ENCODE peak calls at places on chromosomes 5 and 9, in nine cellular contexts. D is endodermal cell, A is uterus, B is DND-41, P is HL-60, I is IMR-90, Y is ascending aorta, O is Calu3, C is fibroblast of lung. W is an unnamed sample.

GRCh38 chr5:176593273-176593869 is 16.6 kb downstream of the GPRIN1 start:
- DNase-seq in D (no peak), A (no peak), B (no peak), P (no peak), I (no peak), Y (no peak), O (no peak), C (no peak), W (no peak)

GRCh38 chr9:134655101-134655500 is 13.5 kb downstream of the COL5A1 start:
- DNase-seq in D (no peak), A (no peak), B (no peak), P (no peak), I (no peak), Y (no peak), O (no peak), C (no peak), W (no peak)

GRCh38 chr5:59829389-59829788 is 64.1 kb downstream of the PDE4D start:
- DNase-seq in D (no peak), A (no peak), B (no peak), P (no peak), I (peak; percentile 79), Y (no peak), O (no peak), C (peak; percentile 90), W (no peak)

GRCh38 chr9:1100945-1101344 is 50.8 kb downstream of the DMRT2 start:
- DNase-seq in D (peak; percentile 66), A (no peak), B (no peak), P (no peak), I (peak; percentile 16), Y (no peak), O (no peak), C (peak; percentile 28), W (no peak)

GRCh38 chr9:70125621-70126020 is 82.0 kb downstream of the MAMDC2 start:
- DNase-seq in D (no peak), A (no peak), B (no peak), P (no peak), I (no peak), Y (no peak), O (no peak), C (no peak), W (no peak)

GRCh38 chr5:53403291-53403690 is 77.1 kb upstream of the FST start:
- DNase-seq in D (no peak), A (no peak), B (no peak), P (no peak), I (peak; percentile 46), Y (no peak), O (no peak), C (no peak), W (no peak)

GRCh38 chr9:77649109-77649812 is 1.1 kb upstream of the GNA14 start:
- DNase-seq in D (no peak), A (no peak), B (no peak), P (peak; percentile 83), I (no peak), Y (no peak), O (no peak), C (peak; percentile 50), W (no peak)

GRCh38 chr9:27339661-27340295 is 42.8 kb upstream of the EQTN start:
- DNase-seq in D (no peak), A (no peak), B (no peak), P (no peak), I (no peak), Y (no peak), O (no peak), C (no peak), W (no peak)

GRCh38 chr5:95375591-95375990 is 15.6 kb upstream of the FAM81B start:
- DNase-seq in D (no peak), A (no peak), B (no peak), P (no peak), I (peak; percentile 6), Y (no peak), O (no peak), C (no peak), W (no peak)

GRCh38 chr9:108105885-108106284 is 616.3 kb upstream of the KLF4 start:
- DNase-seq in D (peak; percentile 83), A (no peak), B (no peak), P (no peak), I (no peak), Y (no peak), O (no peak), C (no peak), W (no peak)

GRCh38 chr9:95343725-95344287 is 26.3 kb upstream of the FANCC start:
- DNase-seq in D (no peak), A (no peak), B (peak; percentile 55), P (no peak), I (no peak), Y (no peak), O (no peak), C (no peak), W (no peak)

GRCh38 chr5:16574789-16575785 is 41.7 kb downstream of the RETREG1 start:
- DNase-seq in D (peak; percentile 79), A (no peak), B (no peak), P (no peak), I (peak; percentile 89), Y (no peak), O (no peak), C (peak; percentile 75), W (no peak)

GRCh38 chr5:170738840-170739239 is 44.7 kb upstream of the GABRP start:
- DNase-seq in D (peak; percentile 65), A (no peak), B (no peak), P (no peak), I (no peak), Y (no peak), O (no peak), C (no peak), W (no peak)

GRCh38 chr9:92707530-92707929 is 37.6 kb upstream of the IPPK start:
- DNase-seq in D (no peak), A (no peak), B (no peak), P (no peak), I (no peak), Y (no peak), O (no peak), C (no peak), W (no peak)

GRCh38 chr9:93258419-93258817 is 74.5 kb downstream of the WNK2 start:
- DNase-seq in D (no peak), A (no peak), B (peak; percentile 0), P (no peak), I (no peak), Y (no peak), O (no peak), C (no peak), W (no peak)

GRCh38 chr9:2127486-2127885 is 112.3 kb downstream of the SMARCA2 start:
- DNase-seq in D (no peak), A (no peak), B (no peak), P (no peak), I (peak; percentile 51), Y (no peak), O (no peak), C (peak; percentile 54), W (no peak)

GRCh38 chr9:137691648-137692357 is 73.0 kb downstream of the EHMT1 start:
- DNase-seq in D (no peak), A (no peak), B (no peak), P (peak; percentile 81), I (no peak), Y (no peak), O (no peak), C (no peak), W (no peak)

GRCh38 chr9:123851851-123852250 is 78.1 kb downstream of the DENND1A start:
- DNase-seq in D (peak; percentile 65), A (no peak), B (no peak), P (no peak), I (no peak), Y (no peak), O (no peak), C (no peak), W (no peak)

GRCh38 chr5:4640793-4641192 is 499.3 kb upstream of the ADAMTS16 start:
- DNase-seq in D (peak; percentile 80), A (no peak), B (peak; percentile 32), P (no peak), I (no peak), Y (no peak), O (no peak), C (no peak), W (no peak)

DNA sequence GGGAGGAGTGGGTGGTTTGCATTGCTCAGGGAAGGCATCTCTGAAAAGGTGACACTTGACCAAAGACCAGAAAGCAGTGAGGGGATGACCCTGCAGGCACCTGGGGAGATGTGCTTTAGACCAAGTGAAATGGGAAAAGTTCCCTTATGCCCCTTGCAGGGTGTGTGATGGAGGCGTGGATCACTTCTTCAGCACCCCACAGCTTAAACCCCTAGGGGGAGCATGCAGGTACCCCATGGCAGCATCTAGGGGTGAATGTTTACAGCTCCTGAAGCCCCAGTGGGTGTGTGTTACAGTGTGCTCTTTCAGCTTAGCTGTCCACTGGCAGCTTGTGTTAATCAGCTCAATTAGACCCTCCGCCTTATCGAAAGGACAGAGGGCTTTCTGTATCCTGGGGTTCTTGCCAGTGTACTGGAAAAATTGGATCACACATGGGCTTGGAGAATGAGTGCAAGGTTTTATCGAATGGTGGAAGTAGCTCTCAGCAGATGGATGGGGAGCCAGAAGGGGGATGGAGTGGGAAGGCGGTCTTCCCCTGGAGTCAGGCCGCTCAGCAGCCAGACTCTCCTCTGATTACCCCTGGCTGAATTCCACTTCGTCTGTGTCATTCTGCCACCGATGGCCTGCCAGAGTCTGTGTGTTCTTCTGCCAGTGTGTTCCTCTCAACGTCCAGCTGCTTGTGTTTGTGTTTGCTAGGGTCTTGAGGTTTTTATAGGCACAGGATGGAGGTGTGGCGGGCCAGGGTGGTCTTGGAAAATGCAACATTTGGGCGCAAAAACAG is 6.3 kb downstream of the BHMT2 start:
- DNase-seq in D (no peak), A (no peak), B (no peak), P (no peak), I (no peak), Y (no peak), O (no peak), C (no peak), W (no peak)
- TF ChIP-seq CTCF in D (no peak), A (no peak), B (peak; percentile 4), P (no peak), I (no peak), Y (no peak), O (no peak), C (no peak), W (no peak)

DNA sequence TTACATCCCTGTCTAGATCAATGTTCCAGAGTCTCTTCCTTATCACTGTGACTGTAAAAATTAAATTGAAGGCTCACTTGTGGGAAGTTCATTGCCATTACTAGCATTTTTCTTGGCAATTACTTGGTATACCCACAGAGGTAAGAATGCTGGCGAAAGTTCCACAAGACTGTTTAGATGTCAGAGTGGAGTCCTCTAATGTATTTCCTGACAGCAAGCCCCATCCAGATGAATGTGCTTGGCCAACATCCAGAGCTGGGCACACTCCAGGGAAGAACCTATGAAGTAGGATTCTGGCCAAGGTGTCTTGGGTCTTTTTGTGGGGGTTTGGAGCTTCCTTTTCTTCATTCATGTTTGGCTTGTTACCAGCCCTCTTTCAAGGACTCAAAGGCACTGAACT is 473.6 kb downstream of the DMAC1 start:
- DNase-seq in D (no peak), A (no peak), B (no peak), P (no peak), I (no peak), Y (no peak), O (no peak), C (no peak), W (no peak)
- TF ChIP-seq CTCF in D (no peak), A (no peak), B (no peak), P (no peak), I (no peak), Y (no peak), O (no peak), C (no peak), W (no peak)

GRCh38 chr5:140881889-140882590 is at the start of gene PCDHA13:
- DNase-seq in D (peak; percentile 64), A (no peak), B (no peak), P (no peak), I (no peak), Y (no peak), O (peak; percentile 30), C (no peak), W (no peak)
- TF ChIP-seq CTCF in D (peak; percentile 62), A (peak; percentile 50), B (no peak), P (no peak), I (no peak), Y (no peak), O (no peak), C (no peak), W (no peak)

GRCh38 chr5:174532453-174533126 is 191.8 kb upstream of the MSX2 start:
- DNase-seq in D (peak; percentile 97), A (peak; percentile 39), B (peak; percentile 13), P (peak; percentile 94), I (peak; percentile 98), Y (peak; percentile 64), O (peak; percentile 95), C (peak; percentile 97), W (peak; percentile 78)
- TF ChIP-seq CTCF in D (no peak), A (no peak), B (no peak), P (no peak), I (no peak), Y (no peak), O (no peak), C (no peak), W (no peak)

W was measured in type B pancreatic cell.